ENCODE peak calls at places on chromosomes 5 and 9, in four cellular contexts. One of them, this sample, is unnamed. For H3K9me3, the result is how much of the 10 kb centered on the place peaks cover.

GRCh38 chr9:35604578-35605335 is at the start of gene TESK1:
- DNase-seq in PC-9: peak
- DNase-seq in endodermal cell: peak
- DNase-seq in spleen: peak
- DNase-seq in this sample: peak

GRCh38 chr9:121780177-121780576 is 128.7 kb downstream of the DAB2IP start:
- DNase-seq in PC-9: no peak
- DNase-seq in spleen: no peak
- DNase-seq in endodermal cell: no peak
- DNase-seq in this sample: no peak

GRCh38 chr9:113955076-113955752 is 79.1 kb downstream of the ZNF618 start:
- DNase-seq in endodermal cell: no peak
- DNase-seq in PC-9: no peak
- DNase-seq in spleen: no peak
- DNase-seq in this sample: no peak

GRCh38 chr5:79193643-79194042 is 42.3 kb upstream of the JMY start:
- DNase-seq in spleen: no peak
- DNase-seq in endodermal cell: no peak
- DNase-seq in PC-9: peak
- DNase-seq in this sample: no peak

GRCh38 chr9:16575142-16575877 is 295.2 kb downstream of the BNC2 start:
- DNase-seq in spleen: no peak
- DNase-seq in endodermal cell: peak
- DNase-seq in PC-9: no peak
- DNase-seq in this sample: no peak

GRCh38 chr5:147400836-147401235 is 109.0 kb downstream of the DPYSL3 start:
- DNase-seq in endodermal cell: no peak
- DNase-seq in spleen: no peak
- DNase-seq in PC-9: no peak
- DNase-seq in this sample: no peak

GRCh38 chr5:38468202-38468656 is 88.2 kb downstream of the LIFR start:
- DNase-seq in endodermal cell: no peak
- DNase-seq in spleen: no peak
- DNase-seq in PC-9: peak
- DNase-seq in this sample: peak

GRCh38 chr5:58497956-58498942 is 7.0 kb downstream of the GAPT start:
- DNase-seq in spleen: no peak
- DNase-seq in PC-9: peak
- DNase-seq in endodermal cell: peak
- DNase-seq in this sample: no peak

GRCh38 chr5:607541-608285 is 4.4 kb upstream of the CEP72 start:
- DNase-seq in PC-9: no peak
- DNase-seq in spleen: peak
- DNase-seq in endodermal cell: no peak
- DNase-seq in this sample: no peak

GRCh38 chr5:15386122-15386521 is 113.9 kb upstream of the FBXL7 start:
- DNase-seq in endodermal cell: no peak
- DNase-seq in PC-9: no peak
- DNase-seq in spleen: no peak
- DNase-seq in this sample: no peak

GRCh38 chr5:136028782-136029742 is at the start of gene TGFBI:
- DNase-seq in PC-9: peak
- DNase-seq in endodermal cell: peak
- DNase-seq in spleen: peak
- DNase-seq in this sample: peak

GRCh38 chr9:89372230-89372816 is 54.0 kb downstream of the SECISBP2 start:
- DNase-seq in spleen: peak
- DNase-seq in endodermal cell: no peak
- DNase-seq in PC-9: peak
- DNase-seq in this sample: no peak

GRCh38 chr9:114153761-114154596 is 1.4 kb upstream of the COL27A1 start:
- DNase-seq in spleen: no peak
- DNase-seq in endodermal cell: peak
- DNase-seq in PC-9: no peak
- DNase-seq in this sample: no peak

GRCh38 chr5:16510123-16510522 is 44.5 kb upstream of the ZNF622 start:
- DNase-seq in endodermal cell: no peak
- DNase-seq in PC-9: no peak
- DNase-seq in spleen: no peak
- DNase-seq in this sample: no peak

GRCh38 chr9:137056739-137057407 is 3.0 kb upstream of the ENTPD2 start:
- DNase-seq in PC-9: no peak
- DNase-seq in spleen: no peak
- DNase-seq in endodermal cell: no peak
- DNase-seq in this sample: no peak

GRCh38 chr5:99835791-99836190 is 699.4 kb upstream of the FAM174A start:
- DNase-seq in endodermal cell: no peak
- DNase-seq in spleen: no peak
- DNase-seq in PC-9: no peak
- DNase-seq in this sample: no peak

GRCh38 chr5:137619191-137619870 is 116.6 kb downstream of the KLHL3 start:
- DNase-seq in endodermal cell: peak
- DNase-seq in spleen: no peak
- DNase-seq in PC-9: peak
- DNase-seq in this sample: peak

GRCh38 chr5:150500905-150501304 is 7.0 kb upstream of the NDST1 start:
- DNase-seq in endodermal cell: no peak
- DNase-seq in spleen: no peak
- DNase-seq in PC-9: no peak
- DNase-seq in this sample: no peak

GRCh38 chr5:54135042-54135441 is 175.3 kb downstream of the ARL15 start:
- DNase-seq in PC-9: no peak
- DNase-seq in spleen: no peak
- DNase-seq in endodermal cell: no peak
- DNase-seq in this sample: no peak

GRCh38 chr5:111930905-111931461 is 174.0 kb upstream of the NREP start:
- DNase-seq in endodermal cell: no peak
- DNase-seq in spleen: no peak
- DNase-seq in PC-9: no peak
- DNase-seq in this sample: no peak

GRCh38 chr5:160036884-160037283 is 27.9 kb downstream of the TTC1 start:
- DNase-seq in endodermal cell: no peak
- DNase-seq in spleen: no peak
- DNase-seq in PC-9: no peak
- DNase-seq in this sample: no peak

GRCh38 chr5:138568061-138568824 is 7.0 kb downstream of the HSPA9 start:
- DNase-seq in PC-9: no peak
- DNase-seq in endodermal cell: no peak
- DNase-seq in spleen: no peak
- DNase-seq in this sample: peak

GRCh38 chr5:7856855-7857254 is 5.9 kb upstream of the CFAP90 start:
- DNase-seq in spleen: no peak
- DNase-seq in endodermal cell: peak
- DNase-seq in PC-9: peak
- DNase-seq in this sample: no peak

GRCh38 chr9:18438300-18438925 is 35.5 kb upstream of the ADAMTSL1 start:
- DNase-seq in PC-9: no peak
- DNase-seq in endodermal cell: peak
- DNase-seq in spleen: no peak
- DNase-seq in this sample: peak

GRCh38 chr5:39446231-39446630 is 21.5 kb upstream of the DAB2 start:
- DNase-seq in endodermal cell: no peak
- DNase-seq in spleen: no peak
- DNase-seq in PC-9: no peak
- DNase-seq in this sample: peak

GRCh38 chr9:36897019-36897418 is 137.0 kb downstream of the PAX5 start:
- DNase-seq in spleen: no peak
- DNase-seq in PC-9: no peak
- DNase-seq in endodermal cell: peak
- DNase-seq in this sample: no peak

GRCh38 chr5:6732634-6733410 is 19.6 kb downstream of the TENT4A start:
- DNase-seq in spleen: peak
- DNase-seq in endodermal cell: no peak
- DNase-seq in PC-9: no peak
- DNase-seq in this sample: peak

GRCh38 chr5:154309361-154309725 is 118.8 kb downstream of the GALNT10 start:
- DNase-seq in spleen: no peak
- DNase-seq in endodermal cell: no peak
- DNase-seq in PC-9: no peak
- DNase-seq in this sample: peak

GRCh38 chr9:122206118-122207046 is 22.4 kb downstream of the LHX6 start:
- DNase-seq in spleen: peak
- DNase-seq in endodermal cell: no peak
- DNase-seq in PC-9: peak
- DNase-seq in this sample: peak

GRCh38 chr5:68068204-68068603 is 147.4 kb upstream of the PIK3R1 start:
- DNase-seq in endodermal cell: no peak
- DNase-seq in PC-9: no peak
- DNase-seq in spleen: no peak
- DNase-seq in this sample: no peak

GRCh38 chr5:92548351-92548750 is 1032.7 kb downstream of the NR2F1-AS1 start:
- DNase-seq in endodermal cell: no peak
- DNase-seq in spleen: no peak
- DNase-seq in PC-9: no peak
- DNase-seq in this sample: no peak

GRCh38 chr5:92556747-92557146 is 1024.3 kb downstream of the NR2F1-AS1 start:
- DNase-seq in endodermal cell: no peak
- DNase-seq in PC-9: no peak
- DNase-seq in spleen: no peak
- DNase-seq in this sample: no peak

GRCh38 chr5:92554447-92555085 is 1026.5 kb downstream of the NR2F1-AS1 start:
- DNase-seq in spleen: no peak
- DNase-seq in PC-9: no peak
- DNase-seq in endodermal cell: no peak
- DNase-seq in this sample: peak

GRCh38 chr5:92553326-92553725 is 1027.7 kb downstream of the NR2F1-AS1 start:
- DNase-seq in endodermal cell: no peak
- DNase-seq in PC-9: no peak
- DNase-seq in spleen: no peak
- DNase-seq in this sample: peak

DNA sequence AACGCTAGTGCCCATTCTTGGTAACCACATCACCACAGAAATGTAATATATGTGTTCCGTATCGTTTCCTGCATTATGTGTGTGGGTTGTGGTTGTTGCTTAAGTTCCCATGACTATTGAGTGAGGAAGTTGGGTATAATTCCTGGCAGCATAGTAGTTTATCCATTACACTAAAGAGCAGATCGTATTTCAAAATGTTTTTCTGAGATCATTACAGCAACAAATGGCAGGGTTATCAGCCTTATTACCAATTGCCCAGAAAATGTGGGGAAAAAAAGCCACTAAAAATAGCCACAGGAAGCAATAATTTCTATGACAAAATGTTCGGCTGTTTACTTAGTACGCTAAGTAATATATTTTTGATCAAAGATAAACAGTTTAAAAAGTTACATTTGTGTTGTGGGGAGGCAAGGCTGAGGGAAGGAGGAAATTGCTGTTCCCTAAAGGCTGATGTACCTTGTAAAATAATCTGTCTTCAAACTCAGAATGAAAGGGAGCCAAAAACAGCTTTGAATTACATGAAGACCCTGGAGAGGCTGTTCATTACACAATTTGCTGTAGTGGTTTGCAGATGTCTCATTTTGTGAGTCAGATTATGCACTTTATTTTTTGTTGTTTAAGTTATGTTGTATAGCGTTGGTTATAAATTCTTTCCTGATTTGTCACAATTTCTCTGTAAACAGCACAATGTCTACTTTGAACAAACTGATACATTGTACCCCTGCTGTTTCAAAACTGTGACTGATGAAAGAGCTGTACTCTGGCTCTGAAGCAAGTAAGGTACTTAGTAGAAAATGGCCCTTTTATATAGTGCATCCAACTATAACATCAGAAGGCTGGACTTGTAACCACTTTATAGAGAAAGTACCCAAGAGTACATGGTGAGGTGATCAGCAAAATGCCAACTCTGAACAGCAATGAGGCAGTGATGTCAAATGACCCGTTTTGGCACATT is 1028.5 kb downstream of the NR2F1-AS1 start:
- DNase-seq in PC-9: no peak
- DNase-seq in endodermal cell: no peak
- DNase-seq in spleen: no peak
- DNase-seq in this sample: peak
- H3K4me3 ChIP-seq in PC-9: peak
- H3K4me3 ChIP-seq in endodermal cell: no peak
- H3K4me3 ChIP-seq in spleen: no peak
- H3K4me3 ChIP-seq in this sample: no peak

DNA sequence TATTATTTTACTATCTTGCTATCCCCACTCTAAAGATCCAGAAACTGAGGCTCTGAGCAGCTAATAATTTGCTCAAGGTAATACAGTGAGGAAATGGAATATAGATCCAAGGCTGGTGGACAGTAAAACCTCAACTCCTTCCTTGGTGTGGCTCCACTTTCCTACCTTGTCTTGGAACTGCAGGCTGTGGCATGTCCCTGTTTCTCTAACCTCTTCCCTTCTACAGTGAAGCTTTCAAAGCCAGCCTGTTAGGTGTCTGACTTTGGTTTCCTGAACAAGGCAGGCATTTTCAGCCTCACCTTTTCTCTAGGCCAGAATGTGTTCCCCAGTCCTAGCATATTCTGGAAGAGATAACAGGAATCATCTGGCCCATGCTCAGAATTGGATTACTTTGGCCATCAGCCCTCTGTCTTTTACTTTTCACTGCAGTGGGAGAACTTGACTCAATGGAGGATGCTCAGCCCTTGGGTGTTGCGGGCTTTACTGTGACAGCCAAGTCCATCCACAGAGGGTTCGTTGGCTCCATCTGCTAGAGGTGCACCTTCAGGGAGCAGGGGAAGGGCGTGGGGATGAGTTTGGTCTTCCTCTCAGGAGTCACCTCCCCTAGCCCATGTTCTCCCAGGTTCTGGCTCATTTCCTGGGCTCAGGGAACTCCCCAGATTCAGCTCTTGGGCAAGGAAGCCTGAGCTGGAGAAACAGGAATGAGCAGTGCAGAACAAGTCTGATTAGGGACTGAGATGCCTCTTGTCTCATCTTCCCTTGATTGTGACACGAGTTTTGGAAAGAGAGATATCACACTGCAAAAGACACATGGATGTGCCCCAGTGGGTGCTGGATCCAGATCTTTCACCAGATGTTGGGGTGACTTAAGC is 1.1 kb downstream of the NIPAL4 start:
- DNase-seq in PC-9: no peak
- DNase-seq in spleen: no peak
- DNase-seq in endodermal cell: peak
- DNase-seq in this sample: no peak
- H3K27ac ChIP-seq in PC-9: no peak
- H3K27ac ChIP-seq in spleen: no peak
- H3K27ac ChIP-seq in endodermal cell: no peak
- H3K27ac ChIP-seq in this sample: no peak

DNA sequence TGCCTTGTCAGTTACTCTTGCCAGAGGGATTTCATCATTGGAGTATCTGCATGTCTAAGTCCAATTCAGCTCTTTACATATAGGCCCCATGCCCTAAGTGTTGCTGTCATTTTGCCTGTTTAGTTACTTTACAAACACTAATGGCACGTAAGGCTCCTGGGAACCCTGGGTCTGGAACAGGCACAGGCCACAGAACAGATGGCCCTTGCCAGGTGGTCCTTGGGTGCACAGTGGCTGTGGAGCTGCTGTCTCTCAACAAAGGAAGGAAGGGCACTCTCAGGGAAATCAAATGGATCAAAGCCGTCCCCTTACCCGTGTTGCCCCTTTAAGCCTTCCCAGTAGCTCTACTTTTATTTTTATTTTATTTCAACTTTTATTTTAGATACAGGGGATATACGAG is 21.6 kb downstream of the TRIO start:
- DNase-seq in endodermal cell: peak
- DNase-seq in spleen: no peak
- DNase-seq in PC-9: no peak
- DNase-seq in this sample: no peak
- H3K9me3 ChIP-seq in endodermal cell: under half
- H3K9me3 ChIP-seq in spleen: under half
- H3K9me3 ChIP-seq in PC-9: under half
- H3K9me3 ChIP-seq in this sample: under half

GRCh38 chr9:9352877-9353481 is 1259.8 kb downstream of the PTPRD start:
- DNase-seq in endodermal cell: no peak
- DNase-seq in PC-9: no peak
- DNase-seq in spleen: no peak
- DNase-seq in this sample: no peak
- H3K4me3 ChIP-seq in endodermal cell: no peak
- H3K4me3 ChIP-seq in PC-9: no peak
- H3K4me3 ChIP-seq in spleen: no peak
- H3K4me3 ChIP-seq in this sample: no peak

This sample was measured in SJSA1.